ENCODE peak calls at places on chromosomes 2 and 18, in six cellular contexts. D is activated CD8-positive, alpha-beta memory T cell treated with anti-CD3 and anti-CD28 coated beads for 1 hour; R is germinal center; G is CD4-positive, alpha-beta memory T cell; Z is activated T-cell treated with anti-CD3 and anti-CD28 coated beads for 1 hour; H is PC-3. I is an unnamed sample.

GRCh38 chr2:46815121-46815802 is 100.3 kb downstream of the MCFD2 start:
- DNase-seq in D (no peak), R (no peak), G (no peak), Z (no peak), H (no peak), I (no peak)

GRCh38 chr2:222052934-222053367 is 245.8 kb downstream of the PAX3 start:
- DNase-seq in D (no peak), R (no peak), G (no peak), Z (no peak), H (peak; percentile 17), I (no peak)

GRCh38 chr2:113700186-113700841 is 56.1 kb downstream of the SLC35F5 start:
- DNase-seq in D (no peak), R (peak; percentile 84), G (peak; percentile 47), Z (no peak), H (no peak), I (no peak)

GRCh38 chr18:3048820-3049349 is 35.9 kb upstream of the LPIN2 start:
- DNase-seq in D (no peak), R (no peak), G (no peak), Z (no peak), H (no peak), I (no peak)

GRCh38 chr2:45965841-45966498 is 314.5 kb downstream of the PRKCE start:
- DNase-seq in D (no peak), R (no peak), G (no peak), Z (no peak), H (no peak), I (no peak)

GRCh38 chr2:47534179-47534919 is 131.4 kb downstream of the MSH2 start:
- DNase-seq in D (no peak), R (no peak), G (no peak), Z (no peak), H (peak; percentile 74), I (no peak)

GRCh38 chr2:165636959-165637358 is 157.1 kb downstream of the GALNT3 start:
- DNase-seq in D (no peak), R (no peak), G (no peak), Z (no peak), H (peak; percentile 32), I (no peak)

GRCh38 chr2:174327958-174328308 is 6.8 kb upstream of the SP9 start:
- DNase-seq in D (no peak), R (no peak), G (no peak), Z (no peak), H (no peak), I (no peak)

GRCh38 chr2:190859347-190860297 is 21.0 kb upstream of the GLS start:
- DNase-seq in D (no peak), R (no peak), G (no peak), Z (no peak), H (no peak), I (no peak)

I was measured in cerebellar nuclear complex.